ENCODE peak calls at places on chromosomes 2 and 18, in five cellular contexts. D is right atrium auricular region, N is breast epithelium, J is adrenal gland, T is fibroblast of lung. X is an unnamed sample.

GRCh38 chr2:11744631-11745394 is 1.6 kb upstream of the LPIN1 start:
- DNase-seq in T (peak), D (no peak), N (no peak), J (no peak), X (no peak)

GRCh38 chr18:903703-904102 is 968 bp upstream of the ADCYAP1 start:
- DNase-seq in N (no peak), J (peak), T (peak), D (no peak), X (no peak)

GRCh38 chr2:194087569-194087968 is 1569.5 kb upstream of the SLC39A10 start:
- DNase-seq in J (no peak), D (no peak), T (no peak), N (no peak), X (no peak)

GRCh38 chr2:224984641-224985040 is 57.6 kb downstream of the DOCK10 start:
- DNase-seq in J (no peak), N (no peak), T (no peak), D (no peak), X (no peak)

GRCh38 chr2:27958711-27959378 is 68.3 kb downstream of the BABAM2 start:
- DNase-seq in J (no peak), N (no peak), D (no peak), T (no peak), X (no peak)

GRCh38 chr2:166044853-166045483 is 82.9 kb downstream of the SCN1A start:
- DNase-seq in D (no peak), N (no peak), J (no peak), T (no peak), X (no peak)

GRCh38 chr2:206831442-206831995 is 66.1 kb downstream of the FASTKD2 start:
- DNase-seq in N (no peak), T (no peak), D (no peak), J (no peak), X (no peak)

GRCh38 chr2:16080516-16080915 is 140.2 kb downstream of the MYCN start:
- DNase-seq in D (no peak), T (no peak), N (no peak), J (no peak), X (no peak)

GRCh38 chr2:145750617-145751016 is 1230.7 kb upstream of the ZEB2 start:
- DNase-seq in N (no peak), D (no peak), T (no peak), J (no peak), X (no peak)

GRCh38 chr18:31825772-31826171 is 65.1 kb upstream of the SLC25A52 start:
- DNase-seq in N (no peak), T (no peak), J (no peak), D (no peak), X (no peak)

GRCh38 chr2:70979626-70980025 is 1.2 kb downstream of the ANKRD53 start:
- DNase-seq in T (no peak), J (no peak), N (peak), D (no peak), X (no peak)

GRCh38 chr2:203451011-203451410 is 84.1 kb downstream of the RAPH1 start:
- DNase-seq in N (no peak), J (no peak), T (no peak), D (no peak), X (no peak)

GRCh38 chr2:239153806-239154591 is 246.8 kb downstream of the HDAC4 start:
- DNase-seq in J (no peak), N (no peak), D (no peak), T (no peak), X (peak)

GRCh38 chr2:52597361-52597760 is 1170.2 kb upstream of the CHAC2 start:
- DNase-seq in J (no peak), N (no peak), T (peak), D (no peak), X (no peak)

GRCh38 chr2:40957508-40957907 is 505.6 kb upstream of the SLC8A1 start:
- DNase-seq in T (no peak), J (no peak), D (no peak), N (no peak), X (no peak)

GRCh38 chr2:157898591-157898996 is 22.5 kb upstream of the ACVR1 start:
- DNase-seq in N (no peak), T (peak), J (peak), D (no peak), X (no peak)

GRCh38 chr18:51936115-51936514 is 403.9 kb upstream of the DCC start:
- DNase-seq in D (no peak), T (no peak), N (no peak), J (no peak), X (no peak)

GRCh38 chr2:224221455-224221913 is 180.4 kb downstream of the FAM124B start:
- DNase-seq in J (no peak), T (peak), N (peak), D (no peak), X (no peak)

GRCh38 chr2:178997477-178997876 is 52.5 kb downstream of the CCDC141 start:
- DNase-seq in T (no peak), N (no peak), J (no peak), D (no peak), X (no peak)

GRCh38 chr2:172335731-172336130 is 91.7 kb upstream of the ITGA6 start:
- DNase-seq in D (no peak), N (no peak), T (no peak), J (no peak), X (no peak)

GRCh38 chr2:96626553-96626942 is 11.6 kb downstream of the KANSL3 start:
- DNase-seq in J (no peak), T (peak), N (no peak), D (no peak), X (no peak)

GRCh38 chr2:240205348-240205747 is 64.9 kb upstream of the OTOS start:
- DNase-seq in N (no peak), T (peak), D (no peak), J (peak), X (no peak)

GRCh38 chr2:105644174-105644980 is 100.3 kb upstream of the NCK2 start:
- DNase-seq in T (peak), D (no peak), J (no peak), N (no peak), X (no peak)

GRCh38 chr18:28794459-28795245 is 617.7 kb upstream of the CDH2 start:
- DNase-seq in J (no peak), T (no peak), D (no peak), N (no peak), X (no peak)

GRCh38 chr2:85772841-85773491 is 19.2 kb downstream of the ATOH8 start:
- DNase-seq in J (no peak), N (no peak), D (no peak), T (no peak), X (no peak)

GRCh38 chr2:233942731-233943130 is 25.6 kb downstream of the TRPM8 start:
- DNase-seq in D (no peak), J (no peak), N (no peak), T (no peak), X (no peak)

GRCh38 chr2:150624001-150624401 is 136.5 kb upstream of the RND3 start:
- DNase-seq in N (no peak), J (no peak), T (no peak), D (no peak), X (no peak)

GRCh38 chr2:226603606-226604005 is 196.0 kb downstream of the IRS1 start:
- DNase-seq in T (no peak), D (no peak), J (no peak), N (no peak), X (no peak)

GRCh38 chr2:172885996-172886395 is 150.4 kb downstream of the RAPGEF4 start:
- DNase-seq in D (no peak), N (no peak), T (no peak), J (no peak), X (no peak)

GRCh38 chr2:108346827-108347226 is 30.9 kb upstream of the SULT1C4 start:
- DNase-seq in D (no peak), N (no peak), J (no peak), T (no peak), X (no peak)

GRCh38 chr2:176997074-176997791 is 215.4 kb upstream of the HNRNPA3 start:
- DNase-seq in D (no peak), T (peak), N (no peak), J (peak), X (no peak)

GRCh38 chr2:224023188-224023587 is 15.9 kb downstream of the SERPINE2 start:
- DNase-seq in T (no peak), D (no peak), J (no peak), N (no peak), X (no peak)

GRCh38 chr2:219252900-219253752 is at the start of gene TUBA4B:
- DNase-seq in T (no peak), J (peak), D (no peak), N (no peak), X (no peak)

GRCh38 chr2:19352946-19353720 is 5.3 kb downstream of the OSR1 start:
- DNase-seq in N (no peak), J (no peak), D (no peak), T (no peak), X (no peak)

GRCh38 chr18:49619792-49620191 is 57.9 kb downstream of the LIPG start:
- DNase-seq in N (no peak), D (peak), T (no peak), J (no peak), X (no peak)

DNA sequence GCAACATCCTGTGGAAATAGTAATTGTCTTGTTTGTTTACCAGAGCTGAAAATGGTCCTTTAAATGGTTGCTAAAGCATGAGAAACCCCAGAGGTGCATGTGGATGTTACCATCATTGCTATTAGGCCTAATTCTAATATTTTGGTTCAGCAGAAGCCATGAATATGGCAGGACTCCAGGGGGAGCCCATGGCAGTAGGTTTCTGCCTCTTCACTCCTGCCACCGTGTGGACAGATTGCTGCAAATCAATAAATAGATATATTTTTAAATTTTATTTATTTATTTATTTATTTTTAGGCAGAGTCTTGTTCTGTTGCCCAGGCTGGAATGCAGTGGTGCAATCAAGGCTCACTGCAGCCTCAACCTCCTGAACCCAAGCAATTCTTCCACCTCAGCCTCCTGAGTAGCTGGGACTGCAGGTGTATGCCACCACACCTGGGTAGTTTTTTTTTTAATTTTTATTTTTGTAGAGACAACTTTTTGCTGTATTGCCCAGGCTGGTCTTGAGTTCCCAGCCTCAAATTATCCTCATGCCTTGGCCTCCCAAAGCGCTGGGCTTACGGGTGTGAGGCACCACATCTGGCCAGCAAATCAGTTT is 54.9 kb upstream of the CAPN13 start:
- DNase-seq in D (no peak), J (peak), T (peak), N (no peak), X (peak)
- TF ChIP-seq CTCF in D (peak), J (peak), T (peak), N (no peak), X (peak)

GRCh38 chr2:102101844-102102635 is 40.5 kb upstream of the IL1R1 start:
- DNase-seq in J (no peak), D (no peak), T (no peak), N (no peak), X (no peak)

GRCh38 chr2:102098756-102099155 is 43.8 kb upstream of the IL1R1 start:
- DNase-seq in J (no peak), D (no peak), N (no peak), T (no peak), X (no peak)

GRCh38 chr2:102101097-102101843 is 41.3 kb upstream of the IL1R1 start:
- DNase-seq in T (no peak), N (no peak), J (no peak), D (no peak), X (no peak)

GRCh38 chr2:102099536-102100293 is 42.8 kb upstream of the IL1R1 start:
- DNase-seq in N (no peak), J (peak), D (no peak), T (peak), X (no peak)

GRCh38 chr2:102100371-102101096 is 42.0 kb upstream of the IL1R1 start:
- DNase-seq in J (no peak), D (no peak), T (peak), N (no peak), X (no peak)
- H3K4me3 ChIP-seq in J (no peak), D (no peak), T (no peak), N (no peak), X (no peak)

GRCh38 chr2:174670446-174670845 is 72.8 kb upstream of the WIPF1 start:
- DNase-seq in N (no peak), D (no peak), T (no peak), J (no peak), X (no peak)
- H3K27ac ChIP-seq in N (no peak), D (no peak), T (no peak), J (no peak), X (peak)

GRCh38 chr2:167509585-167509984 is 621.3 kb downstream of the XIRP2 start:
- DNase-seq in N (no peak), D (no peak), T (peak), J (no peak), X (no peak)

GRCh38 chr2:167504695-167505094 is 616.4 kb downstream of the XIRP2 start:
- DNase-seq in D (no peak), N (no peak), T (no peak), J (no peak), X (no peak)

GRCh38 chr2:167506395-167506794 is 618.1 kb downstream of the XIRP2 start:
- DNase-seq in J (no peak), D (no peak), T (peak), N (no peak), X (no peak)

GRCh38 chr2:167510071-167510759 is 621.9 kb downstream of the XIRP2 start:
- DNase-seq in N (no peak), D (no peak), T (peak), J (no peak), X (no peak)

GRCh38 chr2:167508709-167509108 is 620.4 kb downstream of the XIRP2 start:
- DNase-seq in J (no peak), D (no peak), T (no peak), N (no peak), X (no peak)
- TF ChIP-seq CTCF in J (no peak), D (no peak), T (no peak), N (no peak), X (no peak)

GRCh38 chr2:113175736-113176695 is 2.2 kb downstream of the PSD4 start:
- DNase-seq in N (no peak), D (no peak), J (no peak), T (no peak), X (no peak)

GRCh38 chr2:113174369-113174735 is 581 bp downstream of the PSD4 start:
- DNase-seq in T (no peak), D (no peak), J (no peak), N (no peak), X (no peak)

GRCh38 chr2:113176696-113177355 is 3.1 kb downstream of the PSD4 start:
- DNase-seq in J (no peak), T (no peak), D (no peak), N (no peak), X (no peak)

GRCh38 chr2:113173563-113174368 is at the start of gene PSD4:
- DNase-seq in T (no peak), J (peak), N (peak), D (no peak), X (no peak)

DNA sequence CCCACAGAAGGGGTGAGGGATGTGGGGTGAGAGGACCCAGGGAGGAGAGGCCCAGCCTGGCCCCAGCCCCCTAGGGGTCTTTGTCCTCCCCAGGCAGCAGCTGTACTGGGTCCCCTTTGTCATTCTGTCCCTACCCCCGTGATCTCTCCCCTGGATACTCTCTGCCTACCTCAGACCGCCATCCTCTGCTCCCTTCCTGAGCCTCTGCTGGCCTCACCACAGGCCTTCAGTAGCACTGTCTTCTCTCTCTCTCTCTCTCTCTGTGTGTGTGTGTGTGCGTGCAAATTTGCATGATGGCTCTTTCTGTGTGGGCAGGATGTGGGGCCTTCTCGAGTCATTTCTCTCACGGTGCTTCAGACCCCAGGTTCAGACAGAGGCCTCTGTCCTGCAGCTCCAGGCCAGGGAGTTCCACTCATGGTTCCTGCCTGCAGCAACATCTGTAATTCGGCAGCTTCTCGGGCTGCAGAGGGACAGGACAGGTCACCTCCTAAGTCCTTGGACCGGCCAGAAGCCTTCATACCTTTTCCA is 1.4 kb downstream of the PSD4 start:
- DNase-seq in N (no peak), J (no peak), T (no peak), D (no peak), X (no peak)
- H3K4me3 ChIP-seq in N (no peak), J (no peak), T (no peak), D (no peak), X (no peak)

DNA sequence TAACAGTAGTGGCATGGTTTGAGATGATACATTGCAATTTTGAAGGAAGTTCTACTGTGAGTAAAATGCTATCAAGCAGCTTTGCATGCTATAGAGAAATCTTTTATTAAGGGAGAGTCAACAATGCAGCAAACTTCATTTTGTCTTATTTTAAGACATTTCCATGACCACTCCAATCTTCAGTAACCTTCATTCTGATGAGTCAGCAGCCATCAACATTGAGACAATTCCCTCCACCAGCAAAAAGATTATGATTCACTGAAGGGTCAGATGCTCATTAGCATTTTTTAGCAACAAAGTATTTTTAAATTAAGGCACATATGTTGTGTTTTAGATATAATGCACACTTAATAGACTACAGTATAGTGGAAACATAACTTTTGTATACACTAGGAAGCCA is 235.7 kb downstream of the DSC3 start:
- DNase-seq in J (no peak), D (no peak), T (no peak), N (no peak), X (no peak)
- H3K27ac ChIP-seq in J (no peak), D (no peak), T (no peak), N (no peak), X (no peak)

GRCh38 chr2:118764855-118765254 is 82.6 kb downstream of the EN1 start:
- DNase-seq in T (no peak), J (no peak), N (no peak), D (no peak), X (no peak)

GRCh38 chr2:118761791-118762190 is 85.7 kb downstream of the EN1 start:
- DNase-seq in N (no peak), D (no peak), T (no peak), J (no peak), X (no peak)

GRCh38 chr2:118763797-118764196 is 83.7 kb downstream of the EN1 start:
- DNase-seq in J (no peak), D (no peak), T (peak), N (no peak), X (no peak)
- TF ChIP-seq CTCF in J (peak), D (no peak), T (peak), N (no peak), X (no peak)

DNA sequence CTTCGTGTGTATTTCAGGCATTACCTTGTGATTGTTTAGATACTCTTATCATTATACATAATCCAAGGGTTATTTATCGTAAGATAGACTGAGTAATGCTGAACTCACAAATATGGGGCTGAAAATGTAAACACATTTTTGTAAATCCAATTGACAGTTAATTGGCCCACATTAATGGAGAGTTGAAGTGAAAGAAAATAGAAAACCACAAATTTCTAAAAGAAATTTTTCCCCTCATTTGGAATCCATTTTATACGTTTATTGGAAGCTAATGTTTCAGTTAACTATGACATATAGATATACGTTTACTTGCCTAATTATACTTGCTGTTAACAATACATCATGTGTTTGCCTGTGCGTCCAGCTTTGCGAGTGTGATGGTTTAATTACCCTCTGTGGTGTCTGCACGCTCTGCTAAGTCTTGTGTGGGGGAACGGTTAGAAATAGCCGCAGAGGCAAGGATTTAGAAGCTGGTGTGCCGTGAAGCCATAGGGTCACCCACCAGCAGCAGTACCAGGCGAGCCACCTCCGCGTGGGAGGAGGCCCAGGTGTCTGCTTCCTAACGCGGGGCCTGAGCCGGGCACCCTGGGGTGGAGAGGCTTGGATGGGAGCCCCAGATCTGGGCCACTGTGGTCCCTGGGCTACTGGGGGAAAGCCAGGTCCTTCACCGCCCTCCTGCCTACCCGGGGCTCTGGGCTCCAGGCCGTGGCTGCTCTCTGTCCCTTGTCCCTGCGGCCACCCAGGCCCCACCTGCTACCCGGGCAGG is 38.0 kb downstream of the TSHZ1 start:
- DNase-seq in J (no peak), T (no peak), D (no peak), N (no peak), X (no peak)
- H3K4me3 ChIP-seq in J (no peak), T (peak), D (peak), N (peak), X (peak)

GRCh38 chr2:68251855-68252406 is 401 bp downstream of the PPP3R1 start:
- DNase-seq in T (no peak), N (peak), J (peak), D (no peak), X (no peak)
- H3K27ac ChIP-seq in T (peak), N (peak), J (peak), D (peak), X (peak)

DNA sequence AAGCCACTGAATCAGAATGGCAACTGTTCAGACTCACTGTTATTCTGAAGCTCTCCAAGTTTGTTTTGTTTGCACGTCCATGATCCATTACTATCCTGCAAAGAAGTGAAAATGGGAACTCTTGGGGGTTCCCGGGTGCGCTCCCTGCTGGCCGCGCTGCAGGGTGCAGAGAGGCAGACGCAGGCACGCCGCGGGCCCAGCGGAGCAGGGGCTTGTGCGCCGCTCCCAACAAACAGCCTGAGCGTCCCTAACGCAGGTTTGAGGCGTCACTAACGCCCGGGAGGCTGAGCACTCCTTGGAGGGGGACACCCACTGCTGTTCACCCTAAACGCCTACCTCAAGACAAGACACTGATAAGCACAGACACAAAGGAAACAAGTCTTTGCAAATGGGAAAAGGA is 14.3 kb upstream of the PIEZO2 start:
- DNase-seq in N (no peak), J (peak), T (peak), D (no peak), X (no peak)
- TF ChIP-seq CTCF in N (no peak), J (peak), T (peak), D (peak), X (peak)